ENCODE peak calls at places on chromosomes 12 and 14, in seven cellular contexts. R, V, T, F, Z, K and S are unnamed samples.

GRCh38 chr12:32435921-32436710 is 36.8 kb downstream of the FGD4 start:
- DNase-seq in R (no peak), V (no peak), T (no peak), F (no peak), Z (no peak), K (no peak), S (no peak)

GRCh38 chr14:96663076-96663475 is 134.1 kb upstream of the VRK1 start:
- DNase-seq in R (no peak), V (no peak), T (no peak), F (no peak), Z (no peak), K (no peak), S (no peak)

GRCh38 chr12:104740668-104741067 is 217.4 kb downstream of the SLC41A2 start:
- DNase-seq in R (no peak), V (no peak), T (no peak), F (no peak), Z (no peak), K (no peak), S (no peak)

GRCh38 chr12:109910969-109911348 is 10.9 kb downstream of the TCHP start:
- DNase-seq in R (peak), V (no peak), T (no peak), F (no peak), Z (no peak), K (peak), S (peak)

GRCh38 chr12:24111591-24111990 is 162.1 kb upstream of the SOX5 start:
- DNase-seq in R (no peak), V (no peak), T (no peak), F (no peak), Z (peak), K (no peak), S (no peak)

GRCh38 chr14:96001866-96002510 is 37.2 kb upstream of the C14orf132 start:
- DNase-seq in R (peak), V (no peak), T (no peak), F (peak), Z (no peak), K (peak), S (peak)

GRCh38 chr12:75747572-75747995 is 236.2 kb upstream of the KRR1 start:
- DNase-seq in R (no peak), V (no peak), T (no peak), F (peak), Z (peak), K (peak), S (no peak)

GRCh38 chr12:116366456-116366776 is 88.9 kb upstream of the MED13L start:
- DNase-seq in R (no peak), V (no peak), T (no peak), F (peak), Z (no peak), K (peak), S (no peak)

GRCh38 chr12:77104792-77105191 is 39.4 kb upstream of the E2F7 start:
- DNase-seq in R (peak), V (no peak), T (no peak), F (no peak), Z (no peak), K (no peak), S (no peak)

GRCh38 chr14:28870033-28870564 is 103.5 kb downstream of the FOXG1 start:
- DNase-seq in R (no peak), V (no peak), T (no peak), F (no peak), Z (no peak), K (no peak), S (no peak)

GRCh38 chr14:70658899-70659298 is 17.2 kb downstream of the TTC9 start:
- DNase-seq in R (no peak), V (no peak), T (peak), F (no peak), Z (no peak), K (no peak), S (no peak)

GRCh38 chr14:26548431-26548830 is 49.4 kb downstream of the NOVA1 start:
- DNase-seq in R (no peak), V (no peak), T (no peak), F (no peak), Z (no peak), K (no peak), S (no peak)

GRCh38 chr12:119479121-119479561 is 114.4 kb upstream of the TMEM233 start:
- DNase-seq in R (no peak), V (no peak), T (no peak), F (no peak), Z (no peak), K (no peak), S (peak)

GRCh38 chr14:74637184-74637562 is 25.1 kb upstream of the LTBP2 start:
- DNase-seq in R (peak), V (no peak), T (no peak), F (peak), Z (no peak), K (peak), S (peak)

GRCh38 chr14:20751963-20752562 is 6.4 kb downstream of the EDDM3A start:
- DNase-seq in R (no peak), V (no peak), T (no peak), F (no peak), Z (no peak), K (no peak), S (no peak)

GRCh38 chr14:33512201-33512600 is 438.7 kb downstream of the EGLN3 start:
- DNase-seq in R (no peak), V (no peak), T (no peak), F (no peak), Z (peak), K (no peak), S (no peak)

GRCh38 chr12:2752676-2753371 is 41.9 kb upstream of the FKBP4 start:
- DNase-seq in R (peak), V (peak), T (peak), F (no peak), Z (peak), K (peak), S (peak)

GRCh38 chr14:99320105-99320572 is 48.1 kb upstream of the BCL11B start:
- DNase-seq in R (peak), V (no peak), T (peak), F (peak), Z (no peak), K (peak), S (peak)

GRCh38 chr12:114682920-114683708 is 861 bp downstream of the TBX3 start:
- DNase-seq in R (peak), V (no peak), T (no peak), F (no peak), Z (no peak), K (no peak), S (peak)

GRCh38 chr12:6542209-6543009 is 8.1 kb downstream of the GAPDH start:
- DNase-seq in R (peak), V (no peak), T (no peak), F (no peak), Z (no peak), K (no peak), S (no peak)

GRCh38 chr12:57888407-57889157 is 42.1 kb upstream of the CTDSP2 start:
- DNase-seq in R (peak), V (no peak), T (no peak), F (peak), Z (no peak), K (peak), S (peak)

GRCh38 chr12:2691340-2692111 is 103.2 kb upstream of the FKBP4 start:
- DNase-seq in R (peak), V (no peak), T (peak), F (peak), Z (no peak), K (peak), S (peak)

GRCh38 chr14:60931206-60931605 is 49.7 kb downstream of the TRMT5 start:
- DNase-seq in R (no peak), V (no peak), T (no peak), F (peak), Z (no peak), K (peak), S (no peak)

GRCh38 chr14:68808696-68809095 is 15.8 kb upstream of the ZFP36L1 start:
- DNase-seq in R (no peak), V (no peak), T (no peak), F (no peak), Z (no peak), K (no peak), S (no peak)

GRCh38 chr14:66228267-66228970 is 257.8 kb upstream of the CCDC196 start:
- DNase-seq in R (no peak), V (no peak), T (no peak), F (no peak), Z (no peak), K (no peak), S (no peak)

GRCh38 chr14:99579903-99580570 is 24.0 kb downstream of the CCDC85C start:
- DNase-seq in R (peak), V (no peak), T (no peak), F (no peak), Z (peak), K (no peak), S (peak)